ENCODE peak calls at places on chromosomes 6 and 20, in five cellular contexts. T is effector memory CD4-positive, alpha-beta T cell; D is osteoblast; R is uterus; B is ovary. N is an unnamed sample.

GRCh38 chr6:72720464-72720863 is 98.6 kb downstream of the KCNQ5 start:
- DNase-seq in T (no peak), D (no peak), R (no peak), B (no peak), N (no peak)

GRCh38 chr6:100488231-100488630 is 23.5 kb upstream of the SIM1 start:
- DNase-seq in T (no peak), D (peak; percentile 26), R (no peak), B (no peak), N (no peak)

GRCh38 chr20:64111841-64112641 is 4.7 kb upstream of the NPBWR2 start:
- DNase-seq in T (no peak), D (peak; percentile 82), R (no peak), B (no peak), N (no peak)

GRCh38 chr6:27205375-27206278 is 41.9 kb upstream of the PRSS16 start:
- DNase-seq in T (no peak), D (no peak), R (no peak), B (no peak), N (no peak)

GRCh38 chr6:14055541-14055940 is 62.0 kb upstream of the CD83 start:
- DNase-seq in T (no peak), D (no peak), R (no peak), B (no peak), N (no peak)

GRCh38 chr6:148272084-148272483 is 70.6 kb upstream of the SASH1 start:
- DNase-seq in T (no peak), D (peak; percentile 80), R (no peak), B (no peak), N (no peak)

GRCh38 chr6:144094731-144095133 is 641 bp downstream of the SF3B5 start:
- DNase-seq in T (no peak), D (peak; percentile 58), R (no peak), B (no peak), N (no peak)

GRCh38 chr6:136846046-136846445 is 23.7 kb downstream of the PEX7 start:
- DNase-seq in T (no peak), D (no peak), R (peak; percentile 18), B (no peak), N (peak; percentile 13)

GRCh38 chr20:9392892-9393857 is 121.2 kb upstream of the LAMP5 start:
- DNase-seq in T (no peak), D (peak; percentile 93), R (peak; percentile 42), B (peak; percentile 54), N (no peak)

GRCh38 chr6:120871416-120872261 is 462.6 kb downstream of the TBC1D32 start:
- DNase-seq in T (no peak), D (peak; percentile 26), R (no peak), B (no peak), N (no peak)

GRCh38 chr6:170516783-170517616 is 36.1 kb downstream of the PSMB1 start:
- DNase-seq in T (no peak), D (peak; percentile 90), R (peak; percentile 24), B (no peak), N (peak; percentile 50)

GRCh38 chr20:47670913-47671312 is 114.4 kb downstream of the SULF2 start:
- DNase-seq in T (no peak), D (peak; percentile 78), R (no peak), B (no peak), N (no peak)

GRCh38 chr6:67630146-67630545 is 1004.9 kb upstream of the ADGRB3 start:
- DNase-seq in T (no peak), D (no peak), R (no peak), B (no peak), N (no peak)

GRCh38 chr20:54459279-54459678 is 16.1 kb upstream of the DOK5 start:
- DNase-seq in T (no peak), D (no peak), R (no peak), B (no peak), N (no peak)

GRCh38 chr20:34369265-34369664 is 6.2 kb downstream of the ITCH start:
- DNase-seq in T (peak; percentile 13), D (no peak), R (no peak), B (no peak), N (no peak)

GRCh38 chr20:25225642-25226432 is 22.0 kb upstream of the PYGB start:
- DNase-seq in T (no peak), D (peak; percentile 13), R (peak; percentile 8), B (no peak), N (no peak)

GRCh38 chr20:17610566-17611289 is 40.9 kb downstream of the DSTN start:
- DNase-seq in T (peak; percentile 31), D (peak; percentile 58), R (no peak), B (peak; percentile 35), N (peak; percentile 68)

GRCh38 chr6:118579786-118580185 is 31.7 kb downstream of the PLN start:
- DNase-seq in T (no peak), D (no peak), R (no peak), B (no peak), N (no peak)

GRCh38 chr20:36367907-36368306 is 61.8 kb downstream of the DLGAP4 start:
- DNase-seq in T (no peak), D (no peak), R (no peak), B (no peak), N (no peak)

GRCh38 chr6:113825776-113826175 is 31.4 kb upstream of the MARCKS start:
- DNase-seq in T (no peak), D (peak; percentile 21), R (peak; percentile 42), B (peak; percentile 83), N (no peak)

GRCh38 chr20:57653546-57653900 is 33.3 kb upstream of the ZBP1 start:
- DNase-seq in T (no peak), D (peak; percentile 78), R (no peak), B (peak; percentile 15), N (no peak)

GRCh38 chr6:41286544-41287346 is at the start of gene TREM1:
- DNase-seq in T (no peak), D (no peak), R (no peak), B (no peak), N (no peak)

GRCh38 chr20:1377984-1378742 is 14.7 kb downstream of the FKBP1A start:
- DNase-seq in T (no peak), D (no peak), R (no peak), B (no peak), N (no peak)

GRCh38 chr20:59207742-59208357 is 44.2 kb downstream of the ZNF831 start:
- DNase-seq in T (peak; percentile 54), D (no peak), R (no peak), B (no peak), N (peak; percentile 71)

GRCh38 chr6:37481793-37482192 is 17.9 kb downstream of the CCDC167 start:
- DNase-seq in T (no peak), D (no peak), R (no peak), B (no peak), N (no peak)

GRCh38 chr6:5744497-5744896 is 262.2 kb downstream of the NRN1 start:
- DNase-seq in T (no peak), D (no peak), R (no peak), B (no peak), N (no peak)

GRCh38 chr20:47551240-47551639 is 49.6 kb downstream of the NCOA3 start:
- DNase-seq in T (no peak), D (no peak), R (no peak), B (no peak), N (no peak)

GRCh38 chr20:9989066-9989724 is 45.6 kb upstream of the ANKEF1 start:
- DNase-seq in T (no peak), D (peak; percentile 39), R (no peak), B (no peak), N (no peak)

GRCh38 chr6:29818892-29819291 is 8.7 kb upstream of the HLA-G start:
- DNase-seq in T (no peak), D (no peak), R (no peak), B (no peak), N (no peak)

GRCh38 chr6:72424476-72424875 is 197.4 kb upstream of the KCNQ5 start:
- DNase-seq in T (no peak), D (no peak), R (no peak), B (no peak), N (no peak)

DNA sequence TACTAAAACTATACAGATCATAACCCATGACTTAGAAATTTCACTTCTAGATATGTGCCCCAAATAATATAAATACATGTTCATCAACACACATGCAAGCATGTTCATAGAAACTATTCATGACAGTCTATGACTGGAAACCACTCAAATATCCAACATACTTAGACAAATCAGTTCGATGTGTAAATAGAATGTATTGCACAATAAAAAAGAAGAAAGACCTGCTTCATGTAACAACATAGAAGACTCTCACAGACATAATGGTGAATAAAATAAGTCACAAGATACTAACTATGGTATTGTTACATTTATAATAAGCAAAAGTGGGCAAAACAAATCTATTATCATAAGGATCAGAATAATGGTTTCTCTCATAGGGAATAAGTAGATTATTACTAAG is 163.5 kb upstream of the THBS2 start:
- DNase-seq in T (no peak), D (no peak), R (no peak), B (no peak), N (no peak)
- H3K9me3 ChIP-seq in T (no peaks in the 10 kb centered on the region), D (peaks cover 4% of the 10 kb centered on the region), R (peaks cover 8% of the 10 kb centered on the region), B (no peaks in the 10 kb centered on the region), N (no peaks in the 10 kb centered on the region)

GRCh38 chr6:15296735-15297134 is 50.9 kb downstream of the JARID2 start:
- DNase-seq in T (no peak), D (peak; percentile 30), R (no peak), B (no peak), N (no peak)
- H3K4me1 ChIP-seq in T (peaks cover 29% of the 10 kb centered on the region), D (peaks cover 12% of the 10 kb centered on the region), R (no peaks in the 10 kb centered on the region), B (peaks cover 4% of the 10 kb centered on the region), N (peaks cover 50% of the 10 kb centered on the region)

GRCh38 chr6:50819527-50819905 is 845 bp downstream of the TFAP2B start:
- DNase-seq in T (no peak), D (no peak), R (no peak), B (no peak), N (no peak)

GRCh38 chr6:50821431-50822077 is 2.9 kb downstream of the TFAP2B start:
- DNase-seq in T (no peak), D (no peak), R (no peak), B (no peak), N (no peak)

GRCh38 chr6:50822078-50822476 is 3.4 kb downstream of the TFAP2B start:
- DNase-seq in T (no peak), D (no peak), R (no peak), B (no peak), N (no peak)

GRCh38 chr6:50819906-50820589 is 1.4 kb downstream of the TFAP2B start:
- DNase-seq in T (no peak), D (no peak), R (no peak), B (no peak), N (no peak)

GRCh38 chr6:50820590-50821234 is 2.0 kb downstream of the TFAP2B start:
- DNase-seq in T (no peak), D (no peak), R (no peak), B (no peak), N (no peak)
- H3K4me3 ChIP-seq in T (no peak overlapping the region), D (no peak overlapping the region), R (no peak overlapping the region), B (no peak overlapping the region), N (no peak overlapping the region)

DNA sequence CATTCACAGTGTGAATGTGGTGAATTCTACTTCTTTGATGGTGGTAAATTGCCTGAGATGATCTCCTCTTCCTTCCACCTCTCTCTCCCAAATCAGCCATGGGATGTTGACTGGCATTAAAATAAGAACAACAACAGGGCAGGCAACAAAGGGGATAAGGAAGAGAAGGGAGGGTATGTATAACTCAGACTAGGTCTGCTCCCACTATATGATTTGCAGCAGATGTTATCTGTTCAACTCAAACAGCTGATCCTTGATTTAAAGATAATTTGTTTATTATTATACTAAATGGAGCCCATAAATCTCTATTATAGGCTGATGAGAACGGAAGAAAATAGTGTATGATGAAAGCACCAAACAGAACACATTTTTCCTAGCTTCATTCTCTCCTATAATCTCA is 262.0 kb downstream of the BTBD3 start:
- DNase-seq in T (no peak), D (no peak), R (no peak), B (no peak), N (no peak)
- H3K9me3 ChIP-seq in T (no peaks in the 10 kb centered on the region), D (no peaks in the 10 kb centered on the region), R (no peaks in the 10 kb centered on the region), B (no peaks in the 10 kb centered on the region), N (no peaks in the 10 kb centered on the region)

N was measured in CD8-positive, alpha-beta memory T cell.